ENCODE peak calls at places on chromosome 12, in nine cellular contexts. O, Y, J, A, M, H, Q, D and U are unnamed samples.

GRCh38 chr12:98504368-98504617 is 11.1 kb upstream of the TMPO start:
- DNase-seq in O (no peak), J (no peak), Y (no peak), H (no peak), D (no peak), A (no peak), Q (no peak), M (no peak), U (no peak)

GRCh38 chr12:120055231-120055630 is 61.3 kb downstream of the RAB35 start:
- DNase-seq in A (no peak), H (no peak), M (no peak), Y (no peak), J (no peak), O (no peak), Q (no peak), D (no peak), U (no peak)

GRCh38 chr12:95335948-95336347 is 118.3 kb downstream of the VEZT start:
- DNase-seq in O (peak), A (no peak), M (no peak), H (no peak), J (no peak), D (no peak), Y (no peak), Q (no peak), U (no peak)

GRCh38 chr12:55642275-55643068 is 5.8 kb downstream of the OR10P1 start:
- DNase-seq in J (no peak), M (no peak), O (no peak), A (no peak), D (no peak), H (no peak), Y (no peak), Q (no peak), U (no peak)

GRCh38 chr12:103802586-103802886 is 38.5 kb downstream of the NT5DC3 start:
- DNase-seq in Q (no peak), M (no peak), H (no peak), Y (no peak), O (no peak), J (no peak), A (no peak), D (no peak), U (no peak)

GRCh38 chr12:38282886-38283285 is 33.7 kb upstream of the ALG10B start:
- DNase-seq in D (no peak), Y (no peak), Q (no peak), O (no peak), A (no peak), M (no peak), J (no peak), H (no peak), U (no peak)

GRCh38 chr12:120257041-120257821 is 8.3 kb downstream of the PXN start:
- DNase-seq in O (peak), D (peak), Y (no peak), H (peak), Q (peak), M (peak), A (no peak), J (peak), U (peak)

GRCh38 chr12:1534708-1535107 is 59.7 kb downstream of the FBXL14 start:
- DNase-seq in O (no peak), J (no peak), H (no peak), Y (no peak), Q (no peak), A (no peak), M (no peak), D (no peak), U (no peak)

GRCh38 chr12:13982010-13982409 is 608 bp upstream of the GRIN2B start:
- DNase-seq in J (no peak), Y (no peak), M (no peak), O (no peak), Q (no peak), H (no peak), A (no peak), D (no peak), U (no peak)

GRCh38 chr12:69069479-69069878 is 136.5 kb upstream of the CPM start:
- DNase-seq in D (no peak), A (no peak), M (no peak), J (no peak), O (no peak), Y (no peak), Q (no peak), H (no peak), U (no peak)

GRCh38 chr12:3362751-3363150 is 128.3 kb upstream of the PRMT8 start:
- DNase-seq in J (no peak), Y (no peak), O (no peak), H (no peak), M (no peak), D (no peak), Q (peak), A (no peak), U (no peak)

GRCh38 chr12:40986031-40986430 is 202.1 kb upstream of the PDZRN4 start:
- DNase-seq in M (no peak), J (no peak), Q (no peak), D (no peak), H (no peak), A (no peak), O (no peak), Y (no peak), U (no peak)

DNA sequence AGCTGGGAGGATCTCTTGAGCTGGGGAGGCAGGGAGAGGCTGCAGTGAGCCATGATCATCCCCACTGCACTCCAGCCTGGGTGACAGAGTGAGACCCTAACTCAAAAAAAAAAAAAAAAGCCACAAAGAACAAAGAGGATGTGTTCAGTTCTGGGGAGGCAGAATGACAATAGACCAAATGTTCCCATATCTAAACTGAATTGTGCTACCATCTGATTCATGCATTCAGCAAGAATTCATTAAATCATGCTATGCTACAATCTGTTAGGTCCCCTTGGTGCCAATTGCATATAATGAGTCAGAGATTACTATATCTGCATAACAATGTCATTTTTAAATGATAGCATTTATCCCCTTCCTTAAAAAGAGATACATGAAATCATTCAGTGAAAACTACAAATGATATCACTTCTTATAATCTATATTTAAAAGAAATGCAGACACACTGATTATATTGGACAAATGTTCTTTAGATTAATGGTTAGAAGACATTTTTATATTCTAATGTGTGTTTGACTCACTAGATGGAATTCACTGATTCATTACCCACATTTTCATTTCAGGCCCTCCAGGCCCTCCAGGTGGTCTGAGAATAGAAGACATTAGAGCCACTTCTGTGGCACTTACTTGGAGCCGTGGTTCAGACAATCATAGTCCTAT is 207.6 kb upstream of the PDZRN4 start:
- DNase-seq in D (peak), J (no peak), M (no peak), Y (peak), Q (no peak), A (no peak), O (peak), H (no peak), U (no peak)
- TF ChIP-seq CTCF in D (no peak), J (no peak), M (no peak), Y (no peak), Q (no peak), A (no peak), O (no peak), H (no peak), U (no peak)

DNA sequence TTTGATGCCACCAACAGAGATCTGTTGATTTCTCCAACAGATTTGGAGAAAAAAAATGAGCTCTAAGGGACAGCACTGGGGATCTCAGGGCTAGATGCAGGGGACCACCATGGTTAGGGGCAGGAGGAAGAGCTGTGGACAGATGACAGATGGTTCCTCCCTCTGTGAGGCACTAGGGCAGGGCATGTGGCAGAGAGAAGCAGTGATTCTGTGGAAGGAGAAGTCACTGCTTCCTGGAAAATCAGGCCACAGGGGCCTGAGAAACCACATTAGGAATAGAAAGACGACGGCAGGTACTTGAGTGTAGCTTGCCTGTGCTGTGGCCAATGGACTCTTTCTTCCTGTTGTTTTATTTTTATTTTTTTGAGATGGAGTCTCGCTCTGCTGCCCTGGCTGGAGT is 24.9 kb upstream of the TMED2 start:
- DNase-seq in Q (no peak), O (no peak), Y (no peak), M (no peak), D (no peak), J (no peak), A (no peak), H (no peak), U (no peak)
- H3K4me3 ChIP-seq in Q (no peak), O (no peak), Y (no peak), M (no peak), D (no peak), J (no peak), A (no peak), H (no peak), U (no peak)

GRCh38 chr12:113678222-113678621 is 206.6 kb upstream of the LHX5 start:
- DNase-seq in O (no peak), A (no peak), Q (no peak), M (no peak), H (no peak), Y (no peak), D (no peak), J (no peak), U (no peak)
- TF ChIP-seq CTCF in O (no peak), A (no peak), Q (no peak), M (no peak), H (no peak), Y (no peak), D (no peak), J (no peak), U (no peak)

DNA sequence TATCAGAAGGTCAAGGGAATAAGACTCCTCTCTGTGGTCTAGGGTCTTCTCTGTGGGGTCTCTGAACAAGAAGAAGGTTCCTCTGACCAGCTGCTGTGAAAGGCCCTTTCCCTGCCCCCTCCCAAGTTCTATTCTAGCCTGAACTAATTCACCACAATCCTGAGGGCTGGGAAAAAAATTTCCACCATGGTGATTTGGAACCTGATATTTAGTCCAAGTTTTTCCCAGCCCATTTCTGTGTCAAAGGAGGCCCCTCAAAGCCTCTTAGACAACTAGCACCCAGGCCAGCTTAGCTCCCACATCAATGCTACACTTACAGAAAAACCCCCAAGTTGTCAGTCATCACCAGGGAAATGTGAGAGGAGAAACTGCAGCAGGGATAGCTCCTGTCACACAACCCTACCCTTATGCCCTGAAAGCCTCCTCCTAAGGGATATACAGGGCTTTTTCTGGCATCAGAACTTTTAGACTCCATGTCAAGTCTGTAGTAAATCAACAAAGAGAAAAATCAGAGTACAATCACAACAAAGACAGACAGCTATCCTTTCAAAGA is 4.5 kb downstream of the FMNL3 start:
- DNase-seq in A (no peak), J (no peak), M (no peak), Y (no peak), Q (no peak), H (peak), O (no peak), D (peak), U (no peak)
- H3K4me3 ChIP-seq in A (no peak), J (no peak), M (no peak), Y (no peak), Q (no peak), H (peak), O (no peak), D (no peak), U (no peak)

GRCh38 chr12:52307836-52308806 is 13.1 kb downstream of the KRT83 start:
- DNase-seq in Q (peak), A (peak), D (peak), J (no peak), Y (peak), H (no peak), M (no peak), O (peak), U (no peak)

GRCh38 chr12:52308807-52309425 is 12.3 kb downstream of the KRT83 start:
- DNase-seq in A (no peak), H (no peak), Y (no peak), M (no peak), J (no peak), D (no peak), Q (no peak), O (no peak), U (no peak)

GRCh38 chr12:52310622-52311281 is 10.4 kb downstream of the KRT83 start:
- DNase-seq in O (peak), Q (no peak), A (no peak), Y (no peak), H (no peak), J (no peak), M (no peak), D (no peak), U (no peak)

GRCh38 chr12:52300796-52301691 is 9.7 kb upstream of the KRT81 start:
- DNase-seq in D (no peak), O (peak), Q (no peak), A (no peak), Y (no peak), H (no peak), M (no peak), J (no peak), U (no peak)

GRCh38 chr12:52305921-52306705 is 14.8 kb upstream of the KRT81 start:
- DNase-seq in A (no peak), D (no peak), J (no peak), Y (no peak), M (no peak), Q (peak), H (no peak), O (no peak), U (no peak)
- TF ChIP-seq CTCF in A (peak), D (peak), J (no peak), Y (no peak), M (no peak), Q (no peak), H (peak), O (no peak), U (peak)

GRCh38 chr12:54390176-54390667 is 5.7 kb upstream of the ZNF385A start:
- DNase-seq in Q (no peak), M (no peak), H (no peak), Y (no peak), D (no peak), A (no peak), O (no peak), J (no peak), U (no peak)
- H3K4me3 ChIP-seq in Q (no peak), M (no peak), H (no peak), Y (peak), D (no peak), A (no peak), O (no peak), J (no peak), U (no peak)

GRCh38 chr12:52884526-52885293 is 20.2 kb downstream of the KRT8 start:
- DNase-seq in Q (peak), D (peak), H (no peak), Y (peak), M (peak), J (peak), A (peak), O (peak), U (no peak)
- TF ChIP-seq CTCF in Q (peak), D (peak), H (peak), Y (peak), M (peak), J (peak), A (peak), O (peak), U (peak)